ENCODE peak calls at places on chromosomes 3 and 15, in five cellular contexts. X is CD8-positive, alpha-beta memory T cell; K is BE2C; W is tibial nerve; Y is OCI-LY7. T is an unnamed sample. For H3K4me1, the result is how much of the 10 kb centered on the place peaks cover.

GRCh38 chr15:39756806-39757522 is 25.7 kb downstream of the FSIP1 start:
- DNase-seq in X (no peak), Y (peak), K (peak), W (no peak), T (peak)

GRCh38 chr15:90934256-90934948 is 683 bp upstream of the UNC45A start:
- DNase-seq in Y (peak), W (peak), K (peak), X (peak), T (peak)

GRCh38 chr3:184629555-184630160 is 68.1 kb downstream of the EPHB3 start:
- DNase-seq in K (peak), X (no peak), W (no peak), Y (no peak), T (no peak)

GRCh38 chr15:88048237-88048636 is 208.3 kb downstream of the NTRK3 start:
- DNase-seq in K (no peak), W (no peak), Y (no peak), X (no peak), T (no peak)

GRCh38 chr3:12442654-12443501 is 41.4 kb upstream of the TSEN2 start:
- DNase-seq in Y (no peak), K (no peak), W (no peak), X (no peak), T (no peak)

GRCh38 chr3:125151916-125152315 is 60.6 kb downstream of the SLC12A8 start:
- DNase-seq in K (no peak), W (no peak), X (no peak), Y (no peak), T (no peak)

GRCh38 chr3:133574260-133574881 is 885 bp downstream of the CDV3 start:
- DNase-seq in Y (peak), K (peak), W (peak), X (peak), T (peak)

GRCh38 chr3:72006631-72007556 is 221.9 kb upstream of the PROK2 start:
- DNase-seq in K (no peak), Y (no peak), X (no peak), W (no peak), T (no peak)

GRCh38 chr15:64702816-64703631 is 72.4 kb downstream of the RBPMS2 start:
- DNase-seq in Y (peak), X (peak), W (peak), K (peak), T (peak)

GRCh38 chr3:114892117-114892870 is 254.8 kb downstream of the ZBTB20 start:
- DNase-seq in Y (no peak), K (peak), X (no peak), W (no peak), T (no peak)

GRCh38 chr3:108345492-108346205 is 49.3 kb downstream of the HHLA2 start:
- DNase-seq in X (no peak), W (no peak), Y (peak), K (no peak), T (no peak)

GRCh38 chr3:177729939-177730700 is 532.8 kb upstream of the TBL1XR1 start:
- DNase-seq in K (peak), X (no peak), W (peak), Y (no peak), T (peak)

GRCh38 chr3:190621209-190621608 is 107.3 kb downstream of the IL1RAP start:
- DNase-seq in X (no peak), Y (no peak), W (no peak), K (no peak), T (no peak)

GRCh38 chr3:146542179-146542578 is 2.2 kb downstream of the PLSCR1 start:
- DNase-seq in Y (no peak), K (no peak), X (no peak), W (no peak), T (no peak)

GRCh38 chr3:35383719-35384555 is 255.4 kb upstream of the ARPP21 start:
- DNase-seq in X (no peak), Y (no peak), W (no peak), K (no peak), T (peak)

GRCh38 chr15:48774484-48774883 is 36.4 kb downstream of the CEP152 start:
- DNase-seq in Y (no peak), K (no peak), W (no peak), X (no peak), T (no peak)

GRCh38 chr3:38297947-38298711 is 16.0 kb downstream of the SLC22A14 start:
- DNase-seq in Y (peak), K (no peak), W (no peak), X (no peak), T (peak)

GRCh38 chr15:59380902-59381610 is 8.4 kb upstream of the MYO1E start:
- DNase-seq in W (no peak), Y (no peak), X (no peak), K (no peak), T (no peak)

GRCh38 chr3:57298041-57298440 is 5.6 kb upstream of the ASB14 start:
- DNase-seq in Y (no peak), K (no peak), W (no peak), X (no peak), T (no peak)

GRCh38 chr3:38805765-38806386 is 10.1 kb downstream of the SCN10A start:
- DNase-seq in X (no peak), W (no peak), Y (peak), K (no peak), T (peak)

GRCh38 chr15:74233864-74234597 is 2.1 kb upstream of the CCDC33 start:
- DNase-seq in K (peak), W (no peak), Y (no peak), X (no peak), T (no peak)

GRCh38 chr3:43296565-43296964 is 10.2 kb downstream of the SNRK start:
- DNase-seq in W (no peak), X (peak), Y (peak), K (no peak), T (peak)

GRCh38 chr15:100457201-100457600 is 71.5 kb downstream of the CERS3 start:
- DNase-seq in Y (no peak), X (no peak), K (no peak), W (no peak), T (no peak)

GRCh38 chr15:73318463-73319351 is 50.1 kb downstream of the HCN4 start:
- DNase-seq in W (no peak), K (peak), X (no peak), Y (peak), T (peak)

GRCh38 chr3:123485551-123485950 is 36.7 kb upstream of the ADCY5 start:
- DNase-seq in W (no peak), Y (no peak), X (no peak), K (no peak), T (no peak)

GRCh38 chr3:157064402-157064801 is 95.5 kb downstream of the CCNL1 start:
- DNase-seq in X (no peak), Y (no peak), K (no peak), W (no peak), T (no peak)

GRCh38 chr3:194003128-194004057 is 132.6 kb upstream of the HES1 start:
- DNase-seq in Y (peak), X (no peak), W (peak), K (peak), T (peak)

GRCh38 chr3:9088431-9089353 is 125.4 kb upstream of the RAD18 start:
- DNase-seq in W (no peak), Y (no peak), X (no peak), K (no peak), T (no peak)

GRCh38 chr3:89560546-89560945 is 453.1 kb downstream of the EPHA3 start:
- DNase-seq in K (no peak), W (no peak), Y (no peak), X (no peak), T (peak)

GRCh38 chr3:105367063-105367405 is 325 bp downstream of the ALCAM start:
- DNase-seq in X (peak), K (peak), W (no peak), Y (peak), T (peak)

GRCh38 chr3:124811441-124811840 is 75.7 kb downstream of the ITGB5 start:
- DNase-seq in X (no peak), K (no peak), W (no peak), Y (no peak), T (peak)

GRCh38 chr3:22685598-22685997 is 517.5 kb upstream of the UBE2E2 start:
- DNase-seq in K (no peak), Y (no peak), X (no peak), W (no peak), T (no peak)

GRCh38 chr3:157120071-157120892 is 39.7 kb downstream of the CCNL1 start:
- DNase-seq in Y (no peak), K (no peak), W (no peak), X (no peak), T (no peak)

GRCh38 chr3:10693457-10693856 is 122.6 kb upstream of the SLC6A11 start:
- DNase-seq in Y (peak), W (no peak), K (no peak), X (no peak), T (no peak)

GRCh38 chr3:29503969-29504368 is 223.1 kb downstream of the RBMS3 start:
- DNase-seq in X (no peak), Y (no peak), K (no peak), W (peak), T (no peak)

GRCh38 chr3:168123211-168124173 is 27.8 kb upstream of the GOLIM4 start:
- DNase-seq in W (no peak), X (no peak), Y (no peak), K (no peak), T (no peak)

GRCh38 chr15:41928637-41929620 is 35.1 kb upstream of the SPTBN5 start:
- DNase-seq in X (no peak), W (no peak), Y (no peak), K (peak), T (no peak)
- H3K4me1 ChIP-seq in X (under half), W (half or more), Y (under half), K (under half), T (under half)

GRCh38 chr3:122410639-122411038 is 5.2 kb downstream of the WDR5B start:
- DNase-seq in K (no peak), X (no peak), Y (no peak), W (no peak), T (no peak)

GRCh38 chr3:122416966-122417365 is 1.1 kb upstream of the WDR5B start:
- DNase-seq in X (no peak), K (peak), Y (peak), W (no peak), T (no peak)

GRCh38 chr3:122415762-122416654 is at the start of gene WDR5B:
- DNase-seq in Y (peak), K (peak), X (peak), W (peak), T (peak)

GRCh38 chr3:122415104-122415744 is 638 bp downstream of the WDR5B start:
- DNase-seq in Y (peak), W (no peak), K (peak), X (peak), T (peak)

GRCh38 chr3:122414391-122414790 is 1.5 kb downstream of the WDR5B start:
- DNase-seq in Y (no peak), X (no peak), K (no peak), W (no peak), T (no peak)
- H3K4me3 ChIP-seq in Y (peak), X (no peak), K (no peak), W (no peak), T (no peak)

DNA sequence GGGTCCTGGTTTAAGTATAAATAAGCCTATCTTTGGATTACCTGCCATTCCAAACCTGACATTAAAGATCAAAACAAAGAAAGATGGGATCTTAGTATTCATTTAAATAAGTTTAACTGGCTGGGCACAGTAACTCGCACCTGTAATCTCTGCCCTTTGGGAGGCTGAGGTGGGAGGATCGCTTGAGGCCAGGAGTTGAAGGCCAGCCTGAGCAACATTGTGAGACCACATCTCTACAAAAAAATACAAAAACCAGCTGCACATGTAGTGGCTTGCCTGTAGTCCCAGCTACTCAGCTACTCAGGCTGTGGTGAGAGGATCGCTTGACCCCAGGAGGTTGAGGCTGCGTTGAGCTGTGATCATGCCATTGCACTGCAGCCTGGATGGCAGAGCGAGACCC is 176.9 kb downstream of the FNDC3B start:
- DNase-seq in K (no peak), Y (no peak), X (no peak), W (no peak), T (no peak)
- H3K4me1 ChIP-seq in K (under half), Y (under half), X (under half), W (half or more), T (under half)

GRCh38 chr3:128076783-128077624 is 24.8 kb downstream of the SEC61A1 start:
- DNase-seq in K (peak), X (no peak), W (no peak), Y (no peak), T (peak)
- H3K4me3 ChIP-seq in K (peak), X (peak), W (peak), Y (no peak), T (peak)

T was measured in A673.